ENCODE peak calls at places on chromosomes 12 and 14, in ten cellular contexts. Y, Q, H, B, U, W, S, C, K and F are unnamed samples.

GRCh38 chr12:56593909-56594621 is 36.1 kb downstream of the BAZ2A start:
- DNase-seq in Y (peak; percentile 86), Q (peak; percentile 61), H (peak; percentile 81), B (peak; percentile 48), U (peak; percentile 76), W (peak; percentile 72), S (peak; percentile 77), C (peak; percentile 85), K (peak; percentile 65), F (no peak)

GRCh38 chr14:97747282-97747681 is 950.1 kb downstream of the VRK1 start:
- DNase-seq in Y (no peak), Q (no peak), H (no peak), B (no peak), U (no peak), W (no peak), S (no peak), C (no peak), K (no peak), F (no peak)

GRCh38 chr14:35254736-35255135 is 37.4 kb upstream of the PSMA6 start:
- DNase-seq in Y (no peak), Q (no peak), H (no peak), B (no peak), U (no peak), W (no peak), S (no peak), C (no peak), K (no peak), F (no peak)

GRCh38 chr12:49698619-49699545 is 8.3 kb downstream of the FMNL3 start:
- DNase-seq in Y (peak; percentile 84), Q (peak; percentile 67), H (peak; percentile 71), B (no peak), U (no peak), W (peak; percentile 79), S (peak; percentile 76), C (peak; percentile 82), K (peak; percentile 38), F (no peak)

GRCh38 chr12:122867701-122868461 is 28.0 kb downstream of the VPS37B start:
- DNase-seq in Y (peak; percentile 66), Q (no peak), H (no peak), B (no peak), U (peak; percentile 60), W (no peak), S (peak; percentile 70), C (peak; percentile 48), K (peak; percentile 26), F (peak; percentile 49)

GRCh38 chr12:16670456-16671050 is 64.6 kb upstream of the LMO3 start:
- DNase-seq in Y (no peak), Q (no peak), H (peak; percentile 0), B (no peak), U (no peak), W (peak; percentile 62), S (no peak), C (peak; percentile 71), K (no peak), F (no peak)

GRCh38 chr12:50241178-50241577 is 42.1 kb downstream of the LIMA1 start:
- DNase-seq in Y (no peak), Q (no peak), H (peak; percentile 77), B (no peak), U (no peak), W (peak; percentile 49), S (no peak), C (no peak), K (no peak), F (no peak)

GRCh38 chr14:70530417-70530816 is 4.4 kb downstream of the ADAM20 start:
- DNase-seq in Y (no peak), Q (no peak), H (no peak), B (no peak), U (no peak), W (no peak), S (no peak), C (no peak), K (no peak), F (no peak)

GRCh38 chr14:65628664-65629063 is 216.1 kb downstream of the FUT8 start:
- DNase-seq in Y (no peak), Q (no peak), H (no peak), B (no peak), U (no peak), W (no peak), S (no peak), C (no peak), K (no peak), F (no peak)

DNA sequence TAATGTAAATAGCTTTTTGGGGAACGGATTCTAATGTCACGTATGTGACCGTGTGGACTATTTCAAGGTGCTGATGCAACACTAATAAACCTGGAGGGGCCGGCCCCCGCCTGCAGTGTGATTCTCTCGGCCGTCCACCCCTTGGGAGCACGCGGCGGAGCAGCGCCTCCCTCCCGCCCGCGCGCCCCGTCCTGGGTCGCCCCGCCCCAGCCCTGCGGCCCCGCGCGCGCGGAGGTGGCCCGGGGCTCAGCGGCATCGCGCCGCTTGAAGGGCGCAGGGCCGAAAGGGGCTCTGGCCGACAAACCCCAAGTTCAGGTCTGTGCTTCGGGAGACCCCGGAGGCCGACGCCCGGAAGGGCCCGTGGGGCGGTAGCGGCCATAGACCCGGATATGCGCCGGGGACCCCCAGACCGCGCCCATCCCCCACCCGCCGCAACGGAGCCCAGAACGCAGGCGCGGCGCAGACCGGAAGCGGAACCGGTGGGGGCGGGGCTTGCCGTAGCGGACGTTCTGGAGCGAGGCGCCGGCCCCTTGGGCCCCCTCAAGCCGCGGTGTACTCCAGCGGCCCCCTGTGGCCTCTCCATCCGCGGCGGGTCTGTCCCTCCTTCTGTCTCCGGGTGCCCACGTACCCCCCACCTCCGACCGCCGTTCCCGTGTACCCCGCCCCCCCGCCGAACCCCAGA is at the start of gene TEX22:
- DNase-seq in Y (peak; percentile 99), Q (peak; percentile 43), H (peak; percentile 64), B (peak; percentile 86), U (peak; percentile 99), W (peak; percentile 69), S (peak; percentile 92), C (peak; percentile 66), K (peak; percentile 83), F (peak; percentile 85)
- H3K4me1 ChIP-seq in Y (peaks cover 24% of the 10 kb centered on the region), Q (peaks cover 3% of the 10 kb centered on the region), H (peaks cover 5% of the 10 kb centered on the region), B (peaks cover 15% of the 10 kb centered on the region), U (peaks cover 19% of the 10 kb centered on the region), W (no peaks in the 10 kb centered on the region), S (peaks cover 17% of the 10 kb centered on the region), C (peaks cover 15% of the 10 kb centered on the region), K (peaks cover 22% of the 10 kb centered on the region), F (no peaks in the 10 kb centered on the region)

DNA sequence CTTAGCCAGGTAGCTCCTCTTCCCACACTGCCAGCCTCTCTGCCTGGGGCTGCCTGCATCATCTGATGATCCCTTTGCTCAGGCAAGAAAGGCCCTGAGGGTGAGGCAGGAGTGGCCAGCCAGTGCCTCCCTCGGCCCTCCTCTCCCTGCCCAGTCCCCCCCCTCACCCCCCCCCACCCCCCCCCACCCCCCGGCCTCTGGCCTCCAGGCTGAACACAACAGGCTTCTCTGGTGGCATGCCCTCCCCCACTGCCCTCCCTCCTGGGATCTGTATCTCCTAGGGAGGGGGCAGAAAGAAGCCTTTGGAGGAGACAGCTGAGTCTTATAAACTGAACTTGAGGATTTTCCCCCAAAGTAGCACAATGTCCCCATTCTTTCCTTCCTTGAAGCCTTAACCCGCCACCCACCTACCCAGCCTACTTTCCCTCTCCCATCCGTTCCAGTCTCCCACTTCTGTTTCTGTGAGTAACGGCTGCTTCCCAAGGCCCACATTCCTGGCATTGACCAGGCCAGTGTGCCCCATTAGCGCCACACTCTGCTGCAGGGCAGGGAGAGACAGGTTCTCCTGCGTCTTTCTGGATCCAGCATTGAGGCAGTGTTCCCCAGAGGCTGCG is 82.0 kb downstream of the B4GALNT3 start:
- DNase-seq in Y (no peak), Q (no peak), H (no peak), B (no peak), U (peak; percentile 69), W (peak; percentile 15), S (no peak), C (no peak), K (no peak), F (no peak)
- H3K4me1 ChIP-seq in Y (no peaks in the 10 kb centered on the region), Q (peaks cover 3% of the 10 kb centered on the region), H (no peaks in the 10 kb centered on the region), B (peaks cover 42% of the 10 kb centered on the region), U (peaks cover 23% of the 10 kb centered on the region), W (no peaks in the 10 kb centered on the region), S (peaks cover 26% of the 10 kb centered on the region), C (peaks cover 16% of the 10 kb centered on the region), K (peaks cover 39% of the 10 kb centered on the region), F (no peaks in the 10 kb centered on the region)

GRCh38 chr12:132497514-132498405 is 7.8 kb downstream of the FBRSL1 start:
- DNase-seq in Y (no peak), Q (no peak), H (no peak), B (no peak), U (no peak), W (no peak), S (no peak), C (no peak), K (no peak), F (no peak)

GRCh38 chr12:132496710-132497109 is 6.8 kb downstream of the FBRSL1 start:
- DNase-seq in Y (no peak), Q (no peak), H (no peak), B (no peak), U (no peak), W (no peak), S (no peak), C (no peak), K (no peak), F (no peak)

GRCh38 chr12:132495165-132495544 is 5.2 kb downstream of the FBRSL1 start:
- DNase-seq in Y (no peak), Q (no peak), H (no peak), B (no peak), U (no peak), W (no peak), S (no peak), C (no peak), K (no peak), F (no peak)

GRCh38 chr12:132495629-132496207 is 5.8 kb downstream of the FBRSL1 start:
- DNase-seq in Y (no peak), Q (no peak), H (no peak), B (no peak), U (no peak), W (no peak), S (no peak), C (no peak), K (no peak), F (no peak)

GRCh38 chr12:132496270-132496669 is 6.3 kb downstream of the FBRSL1 start:
- DNase-seq in Y (no peak), Q (no peak), H (no peak), B (no peak), U (no peak), W (no peak), S (no peak), C (no peak), K (no peak), F (no peak)
- H3K4me1 ChIP-seq in Y (peaks cover 21% of the 10 kb centered on the region), Q (no peaks in the 10 kb centered on the region), H (peaks cover 11% of the 10 kb centered on the region), B (peaks cover 63% of the 10 kb centered on the region), U (peaks cover 51% of the 10 kb centered on the region), W (no peaks in the 10 kb centered on the region), S (peaks cover 95% of the 10 kb centered on the region), C (peaks cover 69% of the 10 kb centered on the region), K (peaks cover 86% of the 10 kb centered on the region), F (peaks cover 61% of the 10 kb centered on the region)

DNA sequence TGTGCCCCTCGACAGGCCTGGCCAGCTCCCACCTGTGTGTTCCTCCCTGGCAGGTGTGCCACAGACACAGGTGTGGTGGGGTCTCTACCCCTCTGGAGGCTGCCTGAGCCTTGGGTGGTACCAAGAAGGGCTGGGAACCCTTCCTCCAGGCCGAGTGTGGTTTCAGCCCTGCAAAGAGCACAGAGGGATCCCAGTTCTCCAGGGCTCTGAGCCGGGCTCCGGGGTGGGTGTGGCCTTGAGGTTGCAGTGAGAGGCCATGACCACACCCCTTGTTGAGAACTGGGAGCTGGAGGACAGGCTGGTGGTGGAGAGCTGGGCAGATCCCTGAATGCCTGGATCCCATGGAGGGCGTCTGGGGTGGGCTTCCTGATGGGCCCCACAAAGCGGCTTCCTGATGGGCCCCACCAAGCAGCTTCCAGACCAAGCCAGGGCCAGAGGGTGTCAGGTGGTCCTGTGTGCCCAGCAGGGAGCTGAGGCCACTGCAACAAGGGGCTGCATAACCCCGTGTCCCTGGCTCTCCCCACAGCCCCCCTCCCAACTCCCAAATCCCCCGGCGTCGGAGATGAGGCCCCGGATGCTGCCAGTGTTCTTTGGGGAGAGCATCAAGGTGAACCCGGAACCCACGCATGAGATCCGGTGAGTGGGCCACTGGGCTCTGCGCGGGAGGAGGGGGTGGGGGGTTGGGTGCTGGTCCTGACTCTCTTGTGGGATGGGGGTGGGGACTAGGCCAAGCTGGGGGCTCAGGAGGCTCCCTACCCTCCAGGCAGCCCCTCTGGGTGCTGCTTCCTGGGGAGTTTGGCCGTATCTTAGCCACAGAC is 16.6 kb downstream of the RFLNA start:
- DNase-seq in Y (no peak), Q (no peak), H (no peak), B (no peak), U (no peak), W (no peak), S (no peak), C (no peak), K (no peak), F (no peak)
- H3K4me1 ChIP-seq in Y (no peaks in the 10 kb centered on the region), Q (peaks cover 3% of the 10 kb centered on the region), H (no peaks in the 10 kb centered on the region), B (no peaks in the 10 kb centered on the region), U (no peaks in the 10 kb centered on the region), W (no peaks in the 10 kb centered on the region), S (no peaks in the 10 kb centered on the region), C (no peaks in the 10 kb centered on the region), K (no peaks in the 10 kb centered on the region), F (no peaks in the 10 kb centered on the region)